ENCODE peak calls at places on chromosomes 5 and 9, in seven cellular contexts. W, D, R, B, T, L and G are unnamed samples.
A peak's percentile ranks its signal among the peaks of the same experiment; 100 is the strongest.

GRCh38 chr9:7387844-7388243 is 411.7 kb downstream of the DMAC1 start:
- DNase-seq in L (no peak), B (no peak), D (no peak), T (no peak), W (no peak), R (no peak), G (no peak)

GRCh38 chr5:59034498-59035186 is 451.8 kb downstream of the RAB3C start:
- DNase-seq in T (no peak), W (no peak), L (no peak), R (no peak), B (no peak), D (no peak), G (no peak)

GRCh38 chr5:14665949-14666741 is 1.6 kb downstream of the OTULIN start:
- DNase-seq in W (no peak), R (peak; percentile 67), B (peak; percentile 37), T (no peak), L (no peak), D (no peak), G (no peak)

GRCh38 chr5:92687793-92688467 is 893.1 kb downstream of the NR2F1-AS1 start:
- DNase-seq in L (no peak), B (no peak), W (peak; percentile 49), D (no peak), R (no peak), T (no peak), G (peak; percentile 79)

GRCh38 chr5:78959767-78960166 is 25.3 kb downstream of the ARSB start:
- DNase-seq in L (no peak), D (no peak), B (no peak), R (no peak), T (no peak), W (no peak), G (no peak)

GRCh38 chr9:107465467-107466451 is 23.8 kb downstream of the KLF4 start:
- DNase-seq in T (peak; percentile 61), D (peak; percentile 23), B (no peak), W (peak; percentile 83), R (peak; percentile 52), L (peak; percentile 58), G (peak; percentile 37)

GRCh38 chr5:141957367-141957993 is 522 bp downstream of the PCDH12 start:
- DNase-seq in B (no peak), W (no peak), L (no peak), T (no peak), D (no peak), R (no peak), G (no peak)

GRCh38 chr5:17882760-17883488 is 248.7 kb downstream of the TAF11L14 start:
- DNase-seq in L (no peak), T (no peak), B (no peak), R (no peak), D (no peak), W (peak; percentile 49), G (no peak)

GRCh38 chr5:147509710-147510651 is at the start of gene DPYSL3:
- DNase-seq in D (peak; percentile 18), B (no peak), R (peak; percentile 8), L (no peak), W (peak; percentile 88), T (peak; percentile 57), G (peak; percentile 1)

GRCh38 chr9:102362463-102363138 is 624.2 kb upstream of the GRIN3A start:
- DNase-seq in W (no peak), B (no peak), T (no peak), D (no peak), R (no peak), L (no peak), G (no peak)

GRCh38 chr9:110207071-110207923 is 662 bp downstream of the C9orf152 start:
- DNase-seq in W (no peak), T (peak; percentile 83), D (no peak), B (no peak), L (no peak), R (no peak), G (no peak)

GRCh38 chr9:101380295-101380694 is 4.5 kb downstream of the BAAT start:
- DNase-seq in L (no peak), D (no peak), R (no peak), W (no peak), B (no peak), T (no peak), G (no peak)

GRCh38 chr9:93824386-93825294 is 130.5 kb downstream of the BARX1 start:
- DNase-seq in R (no peak), T (no peak), D (no peak), B (no peak), W (no peak), L (no peak), G (no peak)

GRCh38 chr5:174189638-174190037 is 144.1 kb downstream of the NSG2 start:
- DNase-seq in W (no peak), T (no peak), L (no peak), R (no peak), B (no peak), D (no peak), G (no peak)

GRCh38 chr9:112881366-112881765 is 9.3 kb downstream of the SLC46A2 start:
- DNase-seq in B (no peak), D (no peak), L (no peak), W (no peak), R (no peak), T (no peak), G (no peak)

GRCh38 chr5:37915078-37915736 is 75.4 kb upstream of the GDNF start:
- DNase-seq in B (no peak), W (no peak), D (no peak), R (no peak), L (no peak), T (no peak), G (no peak)

GRCh38 chr9:105187781-105188180 is 56.7 kb upstream of the SLC44A1 start:
- DNase-seq in T (no peak), W (no peak), L (no peak), B (no peak), D (no peak), R (no peak), G (no peak)

GRCh38 chr5:173662896-173663809 is 46.7 kb upstream of the BOD1 start:
- DNase-seq in L (no peak), B (no peak), D (no peak), T (no peak), W (no peak), R (no peak), G (no peak)

GRCh38 chr9:99731950-99732349 is 89.7 kb upstream of the NR4A3 start:
- DNase-seq in W (no peak), T (no peak), L (no peak), B (no peak), D (no peak), R (no peak), G (no peak)

GRCh38 chr5:150271923-150272322 is 17.6 kb downstream of the CAMK2A start:
- DNase-seq in B (no peak), W (no peak), D (no peak), L (no peak), R (no peak), T (no peak), G (no peak)

GRCh38 chr5:174328626-174329299 is 283.3 kb downstream of the NSG2 start:
- DNase-seq in W (no peak), L (no peak), D (no peak), R (no peak), B (no peak), T (no peak), G (peak; percentile 19)

GRCh38 chr9:14312721-14313377 is 1.1 kb downstream of the NFIB start:
- DNase-seq in B (no peak), D (peak; percentile 58), R (no peak), L (no peak), W (peak; percentile 55), T (no peak), G (peak; percentile 59)

GRCh38 chr9:2132484-2133082 is 117.4 kb downstream of the SMARCA2 start:
- DNase-seq in L (no peak), W (no peak), T (no peak), D (no peak), R (no peak), B (no peak), G (peak; percentile 62)

GRCh38 chr9:118148990-118149389 is 444.8 kb downstream of the TLR4 start:
- DNase-seq in D (no peak), L (no peak), B (no peak), R (no peak), W (no peak), T (no peak), G (no peak)

GRCh38 chr5:81971086-81971693 is 633 bp upstream of the ATG10 start:
- DNase-seq in R (peak; percentile 14), T (no peak), B (no peak), L (no peak), W (no peak), D (peak; percentile 1), G (peak; percentile 60)

GRCh38 chr5:31783246-31783645 is 144.3 kb downstream of the PDZD2 start:
- DNase-seq in T (no peak), D (no peak), B (no peak), W (no peak), R (no peak), L (no peak), G (no peak)

GRCh38 chr5:160260881-160261815 is 31.8 kb downstream of the FABP6 start:
- DNase-seq in R (no peak), T (peak; percentile 64), B (no peak), D (no peak), W (no peak), L (no peak), G (no peak)

GRCh38 chr5:6190838-6191237 is 187.5 kb downstream of the MED10 start:
- DNase-seq in W (no peak), R (no peak), D (no peak), B (no peak), T (peak; percentile 21), L (no peak), G (no peak)

GRCh38 chr9:98117984-98118639 is 910 bp downstream of the TRIM14 start:
- DNase-seq in T (no peak), R (peak; percentile 53), L (no peak), B (no peak), W (no peak), D (no peak), G (peak; percentile 30)

GRCh38 chr9:97786341-97786740 is 66.7 kb upstream of the FOXE1 start:
- DNase-seq in T (no peak), W (no peak), B (no peak), L (no peak), D (no peak), R (no peak), G (no peak)

GRCh38 chr9:3743901-3744413 is 218.2 kb upstream of the RFX3 start:
- DNase-seq in B (no peak), D (no peak), T (no peak), L (no peak), W (no peak), R (no peak), G (no peak)

GRCh38 chr5:68999181-68999580 is 94.6 kb upstream of the SLC30A5 start:
- DNase-seq in L (no peak), R (no peak), B (no peak), W (no peak), D (no peak), T (no peak), G (no peak)